ENCODE peak calls at places on chromosomes 2 and 18, in seven cellular contexts. Y is A673; J is coronary artery; Q is aorta; L is tibial nerve; F is substantia nigra; O is CD4-positive, alpha-beta memory T cell. P is an unnamed sample.

GRCh38 chr18:46676162-46676830 is 19.3 kb upstream of the LOXHD1 start:
- DNase-seq in Y (no peak), F (no peak), Q (no peak), O (no peak), J (no peak), L (no peak), P (no peak)

GRCh38 chr2:28356095-28356911 is 36.4 kb upstream of the FOSL2 start:
- DNase-seq in F (peak; percentile 32), L (peak; percentile 84), J (peak; percentile 92), O (peak; percentile 32), Q (peak; percentile 96), Y (peak; percentile 53), P (peak; percentile 14)

GRCh38 chr2:15912203-15912602 is 28.1 kb upstream of the MYCN start:
- DNase-seq in J (no peak), O (no peak), L (peak; percentile 49), Y (no peak), F (peak; percentile 19), Q (no peak), P (peak; percentile 37)

GRCh38 chr2:168254158-168254935 is 7.0 kb upstream of the STK39 start:
- DNase-seq in O (no peak), L (no peak), F (no peak), J (no peak), Y (peak; percentile 37), Q (no peak), P (no peak)

GRCh38 chr2:152466041-152466440 is 131.1 kb downstream of the FMNL2 start:
- DNase-seq in Q (no peak), L (no peak), O (no peak), Y (no peak), F (no peak), J (no peak), P (no peak)

GRCh38 chr2:9288233-9288632 is 81.6 kb downstream of the ASAP2 start:
- DNase-seq in L (no peak), J (no peak), Y (no peak), F (no peak), Q (no peak), O (no peak), P (no peak)

GRCh38 chr2:130156624-130157004 is 11.7 kb upstream of the CCDC74B start:
- DNase-seq in Y (no peak), O (no peak), L (no peak), Q (no peak), J (no peak), F (no peak), P (no peak)

GRCh38 chr18:38318416-38318815 is 752.8 kb upstream of the CELF4 start:
- DNase-seq in Q (no peak), L (no peak), J (no peak), O (no peak), Y (no peak), F (no peak), P (no peak)

GRCh38 chr2:120763516-120763915 is 27.8 kb downstream of the GLI2 start:
- DNase-seq in L (no peak), O (no peak), Q (peak; percentile 58), F (no peak), J (peak; percentile 77), Y (no peak), P (no peak)

GRCh38 chr2:102141011-102141914 is 1.3 kb upstream of the IL1R1 start:
- DNase-seq in Y (no peak), F (no peak), J (no peak), Q (no peak), O (no peak), L (no peak), P (no peak)

GRCh38 chr18:23627325-23627724 is 35.4 kb downstream of the ANKRD29 start:
- DNase-seq in Y (peak; percentile 23), F (no peak), O (no peak), J (no peak), L (no peak), Q (no peak), P (peak; percentile 41)

GRCh38 chr2:95336408-95336807 is 39.3 kb downstream of the KCNIP3 start:
- DNase-seq in L (no peak), F (no peak), Y (no peak), J (no peak), O (no peak), Q (no peak), P (no peak)

GRCh38 chr2:45919711-45920111 is 268.2 kb downstream of the PRKCE start:
- DNase-seq in Q (no peak), J (no peak), O (no peak), L (no peak), F (no peak), Y (no peak), P (peak; percentile 16)

GRCh38 chr18:23650963-23651927 is 11.5 kb downstream of the ANKRD29 start:
- DNase-seq in L (no peak), F (no peak), Q (no peak), J (no peak), O (no peak), Y (peak; percentile 68), P (peak; percentile 51)

GRCh38 chr2:17043173-17043572 is 377.5 kb upstream of the CYRIA start:
- DNase-seq in L (no peak), J (no peak), O (no peak), Q (no peak), Y (no peak), F (no peak), P (no peak)

GRCh38 chr2:166516712-166517303 is 22.8 kb upstream of the SCN7A start:
- DNase-seq in J (no peak), Q (no peak), O (no peak), Y (peak; percentile 57), L (no peak), F (no peak), P (no peak)

GRCh38 chr2:215808996-215809395 is 204.4 kb downstream of the MREG start:
- DNase-seq in O (no peak), Q (no peak), L (no peak), F (no peak), Y (no peak), J (no peak), P (no peak)
- H3K27ac ChIP-seq in O (no peak overlapping the region), Q (no peak overlapping the region), L (no peak overlapping the region), F (no peak overlapping the region), Y (no peak overlapping the region), J (no peak overlapping the region), P (no peak overlapping the region)

DNA sequence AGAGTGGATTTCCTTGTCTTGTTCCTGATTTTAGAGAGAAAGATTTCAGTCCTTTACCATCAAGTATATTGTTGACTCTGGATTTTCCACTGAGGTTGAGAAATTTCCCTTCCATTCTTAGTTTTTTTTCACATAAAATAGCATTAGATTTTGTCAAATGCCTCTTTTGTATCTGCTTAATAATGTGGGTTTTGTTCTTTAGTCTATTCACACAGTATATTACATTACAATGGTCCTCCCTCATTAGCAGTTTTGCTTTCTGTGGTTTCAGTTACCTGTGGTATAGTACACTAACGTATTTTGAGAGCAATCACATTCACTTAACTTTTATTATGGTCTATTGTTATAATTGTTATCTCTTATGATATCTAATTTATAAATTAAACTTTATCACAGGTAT is 105.5 kb downstream of the THADA start:
- DNase-seq in L (no peak), Q (no peak), J (no peak), F (no peak), O (no peak), Y (no peak), P (no peak)
- H3K27ac ChIP-seq in L (peak overlapping the region; percentile 2), Q (no peak overlapping the region), J (no peak overlapping the region), F (no peak overlapping the region), O (no peak overlapping the region), Y (no peak overlapping the region), P (peak overlapping the region; percentile 15)

GRCh38 chr2:47403829-47404228 is 873 bp downstream of the MSH2 start:
- DNase-seq in Q (no peak), Y (peak; percentile 10), L (no peak), F (no peak), J (no peak), O (no peak), P (no peak)

GRCh38 chr2:47401789-47402554 is 984 bp upstream of the MSH2 start:
- DNase-seq in Q (no peak), O (no peak), Y (no peak), J (no peak), F (no peak), L (no peak), P (no peak)

GRCh38 chr2:47404356-47404755 is 1.4 kb downstream of the MSH2 start:
- DNase-seq in Q (no peak), L (no peak), Y (no peak), O (no peak), F (no peak), J (no peak), P (no peak)

GRCh38 chr2:47402805-47403691 is at the start of gene MSH2:
- DNase-seq in F (peak; percentile 87), Q (peak; percentile 94), J (peak; percentile 92), L (peak; percentile 78), Y (peak; percentile 96), O (peak; percentile 90), P (peak; percentile 48)

DNA sequence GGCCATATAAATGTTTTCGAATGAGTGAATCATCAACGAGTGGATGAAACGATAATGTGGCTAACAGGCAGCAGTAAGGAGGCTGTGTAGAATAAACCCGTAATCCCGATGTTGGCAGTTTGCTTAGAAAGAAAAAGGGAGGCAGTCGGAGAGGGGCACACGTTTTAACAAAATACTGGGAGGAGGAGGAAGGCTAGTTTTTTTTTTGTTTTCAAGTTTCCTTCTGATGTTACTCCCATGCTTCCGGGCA is 476 bp upstream of the MSH2 start:
- DNase-seq in Y (no peak), O (no peak), Q (no peak), J (no peak), F (no peak), L (no peak), P (no peak)
- H3K27ac ChIP-seq in Y (peak overlapping the region; percentile 52), O (peak overlapping the region; percentile 66), Q (no peak overlapping the region), J (no peak overlapping the region), F (peak overlapping the region; percentile 71), L (peak overlapping the region; percentile 74), P (peak overlapping the region; percentile 32)

GRCh38 chr2:6772366-6772710 is 93.4 kb downstream of the CMPK2 start:
- DNase-seq in Q (no peak), L (no peak), F (no peak), Y (peak; percentile 57), O (no peak), J (no peak), P (no peak)
- H3K27ac ChIP-seq in Q (no peak overlapping the region), L (no peak overlapping the region), F (no peak overlapping the region), Y (no peak overlapping the region), O (no peak overlapping the region), J (no peak overlapping the region), P (no peak overlapping the region)

GRCh38 chr2:44098050-44098449 is 70.6 kb upstream of the PPM1B start:
- DNase-seq in F (no peak), L (no peak), Y (no peak), O (no peak), Q (no peak), J (no peak), P (no peak)
- H3K27ac ChIP-seq in F (no peak overlapping the region), L (no peak overlapping the region), Y (no peak overlapping the region), O (no peak overlapping the region), Q (no peak overlapping the region), J (no peak overlapping the region), P (no peak overlapping the region)

P was measured in epithelial cell of prostate.